ENCODE peak calls at places on chromosomes 2 and 18, in seven cellular contexts. One of them, this sample, is unnamed.

GRCh38 chr18:6561029-6561861 is 146.5 kb upstream of the L3MBTL4 start:
- DNase-seq in GM18507: no peak
- DNase-seq in activated CD8-positive, alpha-beta T cell treated with anti-CD3 and anti-CD28 coated beads for 36 hours: no peak
- DNase-seq in fibroblast of gingiva: no peak
- DNase-seq in endothelial cell of umbilical vein: no peak
- DNase-seq in colonic mucosa: peak
- DNase-seq in cardiac muscle cell: peak
- DNase-seq in this sample: no peak

GRCh38 chr2:208269091-208269490 is 3.0 kb downstream of the PIKFYVE start:
- DNase-seq in colonic mucosa: no peak
- DNase-seq in cardiac muscle cell: no peak
- DNase-seq in fibroblast of gingiva: no peak
- DNase-seq in activated CD8-positive, alpha-beta T cell treated with anti-CD3 and anti-CD28 coated beads for 36 hours: peak
- DNase-seq in endothelial cell of umbilical vein: no peak
- DNase-seq in GM18507: no peak
- DNase-seq in this sample: no peak

GRCh38 chr2:60549250-60550150 is 4.0 kb downstream of the BCL11A start:
- DNase-seq in cardiac muscle cell: peak
- DNase-seq in activated CD8-positive, alpha-beta T cell treated with anti-CD3 and anti-CD28 coated beads for 36 hours: peak
- DNase-seq in GM18507: no peak
- DNase-seq in fibroblast of gingiva: no peak
- DNase-seq in colonic mucosa: peak
- DNase-seq in endothelial cell of umbilical vein: peak
- DNase-seq in this sample: no peak

GRCh38 chr18:48996901-48997463 is 46.2 kb upstream of the SMAD7 start:
- DNase-seq in activated CD8-positive, alpha-beta T cell treated with anti-CD3 and anti-CD28 coated beads for 36 hours: no peak
- DNase-seq in endothelial cell of umbilical vein: no peak
- DNase-seq in cardiac muscle cell: no peak
- DNase-seq in colonic mucosa: no peak
- DNase-seq in fibroblast of gingiva: peak
- DNase-seq in GM18507: no peak
- DNase-seq in this sample: no peak

GRCh38 chr2:99485411-99485810 is 4.4 kb downstream of the REV1 start:
- DNase-seq in colonic mucosa: no peak
- DNase-seq in fibroblast of gingiva: no peak
- DNase-seq in activated CD8-positive, alpha-beta T cell treated with anti-CD3 and anti-CD28 coated beads for 36 hours: no peak
- DNase-seq in cardiac muscle cell: no peak
- DNase-seq in GM18507: no peak
- DNase-seq in endothelial cell of umbilical vein: no peak
- DNase-seq in this sample: no peak

GRCh38 chr2:42055573-42056514 is 8.0 kb downstream of the PKDCC start:
- DNase-seq in colonic mucosa: peak
- DNase-seq in endothelial cell of umbilical vein: no peak
- DNase-seq in GM18507: no peak
- DNase-seq in cardiac muscle cell: no peak
- DNase-seq in fibroblast of gingiva: no peak
- DNase-seq in activated CD8-positive, alpha-beta T cell treated with anti-CD3 and anti-CD28 coated beads for 36 hours: no peak
- DNase-seq in this sample: no peak

GRCh38 chr2:28809927-28810326 is 707 bp upstream of the SPDYA start:
- DNase-seq in colonic mucosa: peak
- DNase-seq in activated CD8-positive, alpha-beta T cell treated with anti-CD3 and anti-CD28 coated beads for 36 hours: no peak
- DNase-seq in fibroblast of gingiva: no peak
- DNase-seq in endothelial cell of umbilical vein: no peak
- DNase-seq in GM18507: no peak
- DNase-seq in cardiac muscle cell: no peak
- DNase-seq in this sample: no peak

GRCh38 chr2:45743531-45744391 is 92.3 kb downstream of the PRKCE start:
- DNase-seq in endothelial cell of umbilical vein: peak
- DNase-seq in GM18507: no peak
- DNase-seq in fibroblast of gingiva: peak
- DNase-seq in activated CD8-positive, alpha-beta T cell treated with anti-CD3 and anti-CD28 coated beads for 36 hours: no peak
- DNase-seq in cardiac muscle cell: no peak
- DNase-seq in colonic mucosa: peak
- DNase-seq in this sample: no peak

GRCh38 chr18:54254265-54254758 is 15.0 kb upstream of the POLI start:
- DNase-seq in fibroblast of gingiva: peak
- DNase-seq in cardiac muscle cell: no peak
- DNase-seq in colonic mucosa: peak
- DNase-seq in endothelial cell of umbilical vein: no peak
- DNase-seq in activated CD8-positive, alpha-beta T cell treated with anti-CD3 and anti-CD28 coated beads for 36 hours: no peak
- DNase-seq in GM18507: no peak
- DNase-seq in this sample: no peak

GRCh38 chr2:207166349-207167128 is 791 bp upstream of the KLF7 start:
- DNase-seq in colonic mucosa: peak
- DNase-seq in activated CD8-positive, alpha-beta T cell treated with anti-CD3 and anti-CD28 coated beads for 36 hours: peak
- DNase-seq in fibroblast of gingiva: peak
- DNase-seq in endothelial cell of umbilical vein: peak
- DNase-seq in cardiac muscle cell: peak
- DNase-seq in GM18507: peak
- DNase-seq in this sample: peak

GRCh38 chr18:10215444-10215843 is 239.0 kb upstream of the APCDD1 start:
- DNase-seq in GM18507: no peak
- DNase-seq in endothelial cell of umbilical vein: no peak
- DNase-seq in activated CD8-positive, alpha-beta T cell treated with anti-CD3 and anti-CD28 coated beads for 36 hours: no peak
- DNase-seq in cardiac muscle cell: no peak
- DNase-seq in fibroblast of gingiva: no peak
- DNase-seq in colonic mucosa: no peak
- DNase-seq in this sample: no peak

GRCh38 chr2:217289909-217290283 is 430.0 kb upstream of the TNP1 start:
- DNase-seq in endothelial cell of umbilical vein: no peak
- DNase-seq in cardiac muscle cell: peak
- DNase-seq in fibroblast of gingiva: no peak
- DNase-seq in activated CD8-positive, alpha-beta T cell treated with anti-CD3 and anti-CD28 coated beads for 36 hours: no peak
- DNase-seq in colonic mucosa: no peak
- DNase-seq in GM18507: no peak
- DNase-seq in this sample: no peak

GRCh38 chr2:174593574-174594203 is 3.9 kb downstream of the WIPF1 start:
- DNase-seq in colonic mucosa: peak
- DNase-seq in activated CD8-positive, alpha-beta T cell treated with anti-CD3 and anti-CD28 coated beads for 36 hours: peak
- DNase-seq in GM18507: no peak
- DNase-seq in fibroblast of gingiva: peak
- DNase-seq in cardiac muscle cell: no peak
- DNase-seq in endothelial cell of umbilical vein: peak
- DNase-seq in this sample: peak

GRCh38 chr18:51137051-51137729 is 60.3 kb downstream of the MEX3C start:
- DNase-seq in activated CD8-positive, alpha-beta T cell treated with anti-CD3 and anti-CD28 coated beads for 36 hours: no peak
- DNase-seq in fibroblast of gingiva: no peak
- DNase-seq in cardiac muscle cell: no peak
- DNase-seq in GM18507: no peak
- DNase-seq in colonic mucosa: no peak
- DNase-seq in endothelial cell of umbilical vein: no peak
- DNase-seq in this sample: no peak

GRCh38 chr2:9207641-9208301 is 1.2 kb downstream of the ASAP2 start:
- DNase-seq in colonic mucosa: peak
- DNase-seq in activated CD8-positive, alpha-beta T cell treated with anti-CD3 and anti-CD28 coated beads for 36 hours: no peak
- DNase-seq in cardiac muscle cell: peak
- DNase-seq in GM18507: no peak
- DNase-seq in endothelial cell of umbilical vein: peak
- DNase-seq in fibroblast of gingiva: no peak
- DNase-seq in this sample: peak

GRCh38 chr2:208025814-208026184 is 472 bp upstream of the PLEKHM3 start:
- DNase-seq in colonic mucosa: no peak
- DNase-seq in fibroblast of gingiva: no peak
- DNase-seq in endothelial cell of umbilical vein: peak
- DNase-seq in GM18507: no peak
- DNase-seq in activated CD8-positive, alpha-beta T cell treated with anti-CD3 and anti-CD28 coated beads for 36 hours: peak
- DNase-seq in cardiac muscle cell: no peak
- DNase-seq in this sample: no peak

This sample was measured in GM19239.